ENCODE peak calls at places on chromosome 1, in eight cellular contexts. One of them, this sample, is unnamed.

GRCh38 chr1:27332536-27333281 is 9.1 kb upstream of the SYTL1 start:
- DNase-seq in fibroblast of the conjunctiva: no peak
- DNase-seq in HT-29: peak
- DNase-seq in Peyer's patch: peak
- DNase-seq in NK-92 treated with Interleukin-12 subunit alpha and Interleukin-12 subunit beta, amount 100 ng/mL, for 24 hours: no peak
- DNase-seq in stimulated activated CD4-positive, alpha-beta T cell treated with anti-CD3 and anti-CD28 coated beads, Interleukin-4, amount 100 ng/mL, for 48 hours: no peak
- DNase-seq in SJSA1: peak
- DNase-seq in ureter: no peak
- DNase-seq in this sample: no peak

GRCh38 chr1:193031431-193031830 is 27.7 kb downstream of the UCHL5 start:
- DNase-seq in fibroblast of the conjunctiva: no peak
- DNase-seq in HT-29: peak
- DNase-seq in Peyer's patch: no peak
- DNase-seq in NK-92 treated with Interleukin-12 subunit alpha and Interleukin-12 subunit beta, amount 100 ng/mL, for 24 hours: no peak
- DNase-seq in stimulated activated CD4-positive, alpha-beta T cell treated with anti-CD3 and anti-CD28 coated beads, Interleukin-4, amount 100 ng/mL, for 48 hours: no peak
- DNase-seq in SJSA1: no peak
- DNase-seq in ureter: no peak
- DNase-seq in this sample: no peak

GRCh38 chr1:155175927-155176371 is 2.3 kb downstream of the TRIM46 start:
- DNase-seq in fibroblast of the conjunctiva: no peak
- DNase-seq in HT-29: peak
- DNase-seq in Peyer's patch: peak
- DNase-seq in NK-92 treated with Interleukin-12 subunit alpha and Interleukin-12 subunit beta, amount 100 ng/mL, for 24 hours: no peak
- DNase-seq in stimulated activated CD4-positive, alpha-beta T cell treated with anti-CD3 and anti-CD28 coated beads, Interleukin-4, amount 100 ng/mL, for 48 hours: no peak
- DNase-seq in SJSA1: peak
- DNase-seq in ureter: peak
- DNase-seq in this sample: no peak

GRCh38 chr1:42439940-42440339 is 15.9 kb downstream of the ZMYND12 start:
- DNase-seq in fibroblast of the conjunctiva: peak
- DNase-seq in HT-29: peak
- DNase-seq in Peyer's patch: no peak
- DNase-seq in NK-92 treated with Interleukin-12 subunit alpha and Interleukin-12 subunit beta, amount 100 ng/mL, for 24 hours: no peak
- DNase-seq in stimulated activated CD4-positive, alpha-beta T cell treated with anti-CD3 and anti-CD28 coated beads, Interleukin-4, amount 100 ng/mL, for 48 hours: no peak
- DNase-seq in SJSA1: no peak
- DNase-seq in ureter: no peak
- DNase-seq in this sample: peak

GRCh38 chr1:185670187-185670627 is 64.0 kb upstream of the HMCN1 start:
- DNase-seq in fibroblast of the conjunctiva: peak
- DNase-seq in HT-29: peak
- DNase-seq in Peyer's patch: peak
- DNase-seq in NK-92 treated with Interleukin-12 subunit alpha and Interleukin-12 subunit beta, amount 100 ng/mL, for 24 hours: no peak
- DNase-seq in stimulated activated CD4-positive, alpha-beta T cell treated with anti-CD3 and anti-CD28 coated beads, Interleukin-4, amount 100 ng/mL, for 48 hours: peak
- DNase-seq in SJSA1: peak
- DNase-seq in ureter: no peak
- DNase-seq in this sample: no peak

GRCh38 chr1:7408771-7409150 is 362.3 kb upstream of the VAMP3 start:
- DNase-seq in fibroblast of the conjunctiva: no peak
- DNase-seq in HT-29: no peak
- DNase-seq in Peyer's patch: peak
- DNase-seq in NK-92 treated with Interleukin-12 subunit alpha and Interleukin-12 subunit beta, amount 100 ng/mL, for 24 hours: no peak
- DNase-seq in stimulated activated CD4-positive, alpha-beta T cell treated with anti-CD3 and anti-CD28 coated beads, Interleukin-4, amount 100 ng/mL, for 48 hours: no peak
- DNase-seq in SJSA1: peak
- DNase-seq in ureter: peak
- DNase-seq in this sample: no peak

GRCh38 chr1:9730096-9730901 is 78.8 kb downstream of the PIK3CD start:
- DNase-seq in fibroblast of the conjunctiva: no peak
- DNase-seq in HT-29: no peak
- DNase-seq in Peyer's patch: peak
- DNase-seq in NK-92 treated with Interleukin-12 subunit alpha and Interleukin-12 subunit beta, amount 100 ng/mL, for 24 hours: no peak
- DNase-seq in stimulated activated CD4-positive, alpha-beta T cell treated with anti-CD3 and anti-CD28 coated beads, Interleukin-4, amount 100 ng/mL, for 48 hours: no peak
- DNase-seq in SJSA1: no peak
- DNase-seq in ureter: no peak
- DNase-seq in this sample: no peak

GRCh38 chr1:59779949-59780348 is 34.8 kb upstream of the HOOK1 start:
- DNase-seq in fibroblast of the conjunctiva: no peak
- DNase-seq in HT-29: peak
- DNase-seq in Peyer's patch: no peak
- DNase-seq in NK-92 treated with Interleukin-12 subunit alpha and Interleukin-12 subunit beta, amount 100 ng/mL, for 24 hours: no peak
- DNase-seq in stimulated activated CD4-positive, alpha-beta T cell treated with anti-CD3 and anti-CD28 coated beads, Interleukin-4, amount 100 ng/mL, for 48 hours: no peak
- DNase-seq in SJSA1: no peak
- DNase-seq in ureter: no peak
- DNase-seq in this sample: no peak

GRCh38 chr1:2134604-2135307 is 59.8 kb downstream of the FAAP20 start:
- DNase-seq in fibroblast of the conjunctiva: no peak
- DNase-seq in HT-29: no peak
- DNase-seq in Peyer's patch: no peak
- DNase-seq in NK-92 treated with Interleukin-12 subunit alpha and Interleukin-12 subunit beta, amount 100 ng/mL, for 24 hours: no peak
- DNase-seq in stimulated activated CD4-positive, alpha-beta T cell treated with anti-CD3 and anti-CD28 coated beads, Interleukin-4, amount 100 ng/mL, for 48 hours: no peak
- DNase-seq in SJSA1: no peak
- DNase-seq in ureter: no peak
- DNase-seq in this sample: no peak

GRCh38 chr1:205273551-205273982 is 45.8 kb downstream of the TMCC2 start:
- DNase-seq in fibroblast of the conjunctiva: peak
- DNase-seq in HT-29: peak
- DNase-seq in Peyer's patch: peak
- DNase-seq in NK-92 treated with Interleukin-12 subunit alpha and Interleukin-12 subunit beta, amount 100 ng/mL, for 24 hours: peak
- DNase-seq in stimulated activated CD4-positive, alpha-beta T cell treated with anti-CD3 and anti-CD28 coated beads, Interleukin-4, amount 100 ng/mL, for 48 hours: peak
- DNase-seq in SJSA1: peak
- DNase-seq in ureter: peak
- DNase-seq in this sample: no peak

GRCh38 chr1:235045921-235046601 is 82.6 kb downstream of the TOMM20 start:
- DNase-seq in fibroblast of the conjunctiva: no peak
- DNase-seq in HT-29: no peak
- DNase-seq in Peyer's patch: peak
- DNase-seq in NK-92 treated with Interleukin-12 subunit alpha and Interleukin-12 subunit beta, amount 100 ng/mL, for 24 hours: no peak
- DNase-seq in stimulated activated CD4-positive, alpha-beta T cell treated with anti-CD3 and anti-CD28 coated beads, Interleukin-4, amount 100 ng/mL, for 48 hours: no peak
- DNase-seq in SJSA1: no peak
- DNase-seq in ureter: no peak
- DNase-seq in this sample: no peak

GRCh38 chr1:150613061-150613920 is 16.1 kb downstream of the ENSA start:
- DNase-seq in fibroblast of the conjunctiva: peak
- DNase-seq in HT-29: peak
- DNase-seq in Peyer's patch: peak
- DNase-seq in NK-92 treated with Interleukin-12 subunit alpha and Interleukin-12 subunit beta, amount 100 ng/mL, for 24 hours: peak
- DNase-seq in stimulated activated CD4-positive, alpha-beta T cell treated with anti-CD3 and anti-CD28 coated beads, Interleukin-4, amount 100 ng/mL, for 48 hours: no peak
- DNase-seq in SJSA1: no peak
- DNase-seq in ureter: no peak
- DNase-seq in this sample: peak

GRCh38 chr1:244439391-244440032 is 12.2 kb downstream of the ADSS2 start:
- DNase-seq in fibroblast of the conjunctiva: no peak
- DNase-seq in HT-29: peak
- DNase-seq in Peyer's patch: no peak
- DNase-seq in NK-92 treated with Interleukin-12 subunit alpha and Interleukin-12 subunit beta, amount 100 ng/mL, for 24 hours: no peak
- DNase-seq in stimulated activated CD4-positive, alpha-beta T cell treated with anti-CD3 and anti-CD28 coated beads, Interleukin-4, amount 100 ng/mL, for 48 hours: no peak
- DNase-seq in SJSA1: no peak
- DNase-seq in ureter: no peak
- DNase-seq in this sample: no peak

GRCh38 chr1:39761557-39762260 is 9.4 kb downstream of the OXCT2 start:
- DNase-seq in fibroblast of the conjunctiva: no peak
- DNase-seq in HT-29: no peak
- DNase-seq in Peyer's patch: no peak
- DNase-seq in NK-92 treated with Interleukin-12 subunit alpha and Interleukin-12 subunit beta, amount 100 ng/mL, for 24 hours: no peak
- DNase-seq in stimulated activated CD4-positive, alpha-beta T cell treated with anti-CD3 and anti-CD28 coated beads, Interleukin-4, amount 100 ng/mL, for 48 hours: no peak
- DNase-seq in SJSA1: no peak
- DNase-seq in ureter: no peak
- DNase-seq in this sample: no peak

GRCh38 chr1:158969166-158969565 is 37.8 kb downstream of the PYHIN1 start:
- DNase-seq in fibroblast of the conjunctiva: no peak
- DNase-seq in HT-29: no peak
- DNase-seq in Peyer's patch: no peak
- DNase-seq in NK-92 treated with Interleukin-12 subunit alpha and Interleukin-12 subunit beta, amount 100 ng/mL, for 24 hours: no peak
- DNase-seq in stimulated activated CD4-positive, alpha-beta T cell treated with anti-CD3 and anti-CD28 coated beads, Interleukin-4, amount 100 ng/mL, for 48 hours: no peak
- DNase-seq in SJSA1: no peak
- DNase-seq in ureter: no peak
- DNase-seq in this sample: no peak

GRCh38 chr1:232554431-232554830 is 75.5 kb downstream of the SIPA1L2 start:
- DNase-seq in fibroblast of the conjunctiva: no peak
- DNase-seq in HT-29: no peak
- DNase-seq in Peyer's patch: no peak
- DNase-seq in NK-92 treated with Interleukin-12 subunit alpha and Interleukin-12 subunit beta, amount 100 ng/mL, for 24 hours: no peak
- DNase-seq in stimulated activated CD4-positive, alpha-beta T cell treated with anti-CD3 and anti-CD28 coated beads, Interleukin-4, amount 100 ng/mL, for 48 hours: no peak
- DNase-seq in SJSA1: no peak
- DNase-seq in ureter: no peak
- DNase-seq in this sample: no peak

GRCh38 chr1:1359316-1359667 is 937 bp upstream of the MXRA8 start:
- DNase-seq in fibroblast of the conjunctiva: peak
- DNase-seq in HT-29: no peak
- DNase-seq in Peyer's patch: no peak
- DNase-seq in NK-92 treated with Interleukin-12 subunit alpha and Interleukin-12 subunit beta, amount 100 ng/mL, for 24 hours: no peak
- DNase-seq in stimulated activated CD4-positive, alpha-beta T cell treated with anti-CD3 and anti-CD28 coated beads, Interleukin-4, amount 100 ng/mL, for 48 hours: no peak
- DNase-seq in SJSA1: no peak
- DNase-seq in ureter: peak
- DNase-seq in this sample: no peak

GRCh38 chr1:115429884-115430283 is 91.8 kb upstream of the NGF start:
- DNase-seq in fibroblast of the conjunctiva: no peak
- DNase-seq in HT-29: no peak
- DNase-seq in Peyer's patch: no peak
- DNase-seq in NK-92 treated with Interleukin-12 subunit alpha and Interleukin-12 subunit beta, amount 100 ng/mL, for 24 hours: no peak
- DNase-seq in stimulated activated CD4-positive, alpha-beta T cell treated with anti-CD3 and anti-CD28 coated beads, Interleukin-4, amount 100 ng/mL, for 48 hours: no peak
- DNase-seq in SJSA1: no peak
- DNase-seq in ureter: no peak
- DNase-seq in this sample: no peak

GRCh38 chr1:188188317-188188716 is 1359.6 kb downstream of the PLA2G4A start:
- DNase-seq in fibroblast of the conjunctiva: no peak
- DNase-seq in HT-29: no peak
- DNase-seq in Peyer's patch: no peak
- DNase-seq in NK-92 treated with Interleukin-12 subunit alpha and Interleukin-12 subunit beta, amount 100 ng/mL, for 24 hours: no peak
- DNase-seq in stimulated activated CD4-positive, alpha-beta T cell treated with anti-CD3 and anti-CD28 coated beads, Interleukin-4, amount 100 ng/mL, for 48 hours: no peak
- DNase-seq in SJSA1: no peak
- DNase-seq in ureter: no peak
- DNase-seq in this sample: no peak

GRCh38 chr1:207813513-207813881 is 61.6 kb downstream of the CD46 start:
- DNase-seq in fibroblast of the conjunctiva: no peak
- DNase-seq in HT-29: no peak
- DNase-seq in Peyer's patch: peak
- DNase-seq in NK-92 treated with Interleukin-12 subunit alpha and Interleukin-12 subunit beta, amount 100 ng/mL, for 24 hours: no peak
- DNase-seq in stimulated activated CD4-positive, alpha-beta T cell treated with anti-CD3 and anti-CD28 coated beads, Interleukin-4, amount 100 ng/mL, for 48 hours: no peak
- DNase-seq in SJSA1: no peak
- DNase-seq in ureter: peak
- DNase-seq in this sample: no peak

GRCh38 chr1:68104155-68104554 is 53.7 kb upstream of the DIRAS3 start:
- DNase-seq in fibroblast of the conjunctiva: no peak
- DNase-seq in HT-29: no peak
- DNase-seq in Peyer's patch: no peak
- DNase-seq in NK-92 treated with Interleukin-12 subunit alpha and Interleukin-12 subunit beta, amount 100 ng/mL, for 24 hours: no peak
- DNase-seq in stimulated activated CD4-positive, alpha-beta T cell treated with anti-CD3 and anti-CD28 coated beads, Interleukin-4, amount 100 ng/mL, for 48 hours: no peak
- DNase-seq in SJSA1: no peak
- DNase-seq in ureter: no peak
- DNase-seq in this sample: no peak

GRCh38 chr1:194568610-194569009 is 1382.2 kb upstream of the B3GALT2 start:
- DNase-seq in fibroblast of the conjunctiva: no peak
- DNase-seq in HT-29: no peak
- DNase-seq in Peyer's patch: no peak
- DNase-seq in NK-92 treated with Interleukin-12 subunit alpha and Interleukin-12 subunit beta, amount 100 ng/mL, for 24 hours: no peak
- DNase-seq in stimulated activated CD4-positive, alpha-beta T cell treated with anti-CD3 and anti-CD28 coated beads, Interleukin-4, amount 100 ng/mL, for 48 hours: no peak
- DNase-seq in SJSA1: no peak
- DNase-seq in ureter: no peak
- DNase-seq in this sample: no peak

GRCh38 chr1:229031491-229032341 is 239.2 kb upstream of the RAB4A start:
- DNase-seq in fibroblast of the conjunctiva: no peak
- DNase-seq in HT-29: no peak
- DNase-seq in Peyer's patch: no peak
- DNase-seq in NK-92 treated with Interleukin-12 subunit alpha and Interleukin-12 subunit beta, amount 100 ng/mL, for 24 hours: no peak
- DNase-seq in stimulated activated CD4-positive, alpha-beta T cell treated with anti-CD3 and anti-CD28 coated beads, Interleukin-4, amount 100 ng/mL, for 48 hours: no peak
- DNase-seq in SJSA1: no peak
- DNase-seq in ureter: no peak
- DNase-seq in this sample: no peak